ENCODE peak calls at places on chromosomes 16 and 17, in four cellular contexts. T is HCT116, L is GM12878, S is HepG2. C is an unnamed sample.

GRCh38 chr16:30350134-30350871 is 4.8 kb downstream of the CD2BP2 start:
- DNase-seq in T (no peak), L (peak; percentile 89), S (no peak), C (no peak)

GRCh38 chr17:39739020-39739884 is 1.5 kb downstream of the GRB7 start:
- DNase-seq in S (peak; percentile 100), T (peak; percentile 34), L (no peak), C (no peak)

GRCh38 chr16:51271156-51271555 is 120.1 kb upstream of the SALL1 start:
- DNase-seq in L (no peak), S (no peak), T (no peak), C (no peak)

GRCh38 chr16:83959621-83960434 is 6.8 kb downstream of the OSGIN1 start:
- DNase-seq in S (no peak), T (no peak), L (no peak), C (no peak)

GRCh38 chr17:15351925-15352324 is 10.5 kb upstream of the TEKT3 start:
- DNase-seq in S (no peak), T (no peak), L (no peak), C (no peak)

GRCh38 chr17:48997103-48997826 is at the start of gene IGF2BP1:
- DNase-seq in T (no peak), S (peak; percentile 81), L (no peak), C (peak; percentile 65)

GRCh38 chr17:78793968-78794367 is 11.9 kb upstream of the CYTH1 start:
- DNase-seq in T (no peak), S (no peak), L (no peak), C (no peak)

GRCh38 chr16:68719993-68720489 is 17.1 kb upstream of the CDH1 start:
- DNase-seq in S (no peak), L (peak; percentile 89), T (no peak), C (no peak)

GRCh38 chr17:61833536-61834203 is 29.7 kb downstream of the BRIP1 start:
- DNase-seq in L (no peak), S (no peak), T (peak; percentile 69), C (no peak)

GRCh38 chr17:27588354-27588753 is 42.6 kb upstream of the LGALS9 start:
- DNase-seq in L (no peak), T (no peak), S (no peak), C (no peak)

GRCh38 chr17:27585792-27586191 is 45.2 kb upstream of the LGALS9 start:
- DNase-seq in S (no peak), T (no peak), L (no peak), C (no peak)

GRCh38 chr17:27585153-27585681 is 45.8 kb upstream of the LGALS9 start:
- DNase-seq in L (no peak), T (no peak), S (no peak), C (no peak)

GRCh38 chr17:27582696-27583095 is 48.3 kb upstream of the LGALS9 start:
- DNase-seq in T (no peak), S (no peak), L (no peak), C (no peak)

GRCh38 chr17:27586203-27586701 is 44.7 kb upstream of the LGALS9 start:
- DNase-seq in L (no peak), T (no peak), S (no peak), C (no peak)
- TF ChIP-seq SP1 in L (no peak), T (no peak), S (no peak), C (no peak)

DNA sequence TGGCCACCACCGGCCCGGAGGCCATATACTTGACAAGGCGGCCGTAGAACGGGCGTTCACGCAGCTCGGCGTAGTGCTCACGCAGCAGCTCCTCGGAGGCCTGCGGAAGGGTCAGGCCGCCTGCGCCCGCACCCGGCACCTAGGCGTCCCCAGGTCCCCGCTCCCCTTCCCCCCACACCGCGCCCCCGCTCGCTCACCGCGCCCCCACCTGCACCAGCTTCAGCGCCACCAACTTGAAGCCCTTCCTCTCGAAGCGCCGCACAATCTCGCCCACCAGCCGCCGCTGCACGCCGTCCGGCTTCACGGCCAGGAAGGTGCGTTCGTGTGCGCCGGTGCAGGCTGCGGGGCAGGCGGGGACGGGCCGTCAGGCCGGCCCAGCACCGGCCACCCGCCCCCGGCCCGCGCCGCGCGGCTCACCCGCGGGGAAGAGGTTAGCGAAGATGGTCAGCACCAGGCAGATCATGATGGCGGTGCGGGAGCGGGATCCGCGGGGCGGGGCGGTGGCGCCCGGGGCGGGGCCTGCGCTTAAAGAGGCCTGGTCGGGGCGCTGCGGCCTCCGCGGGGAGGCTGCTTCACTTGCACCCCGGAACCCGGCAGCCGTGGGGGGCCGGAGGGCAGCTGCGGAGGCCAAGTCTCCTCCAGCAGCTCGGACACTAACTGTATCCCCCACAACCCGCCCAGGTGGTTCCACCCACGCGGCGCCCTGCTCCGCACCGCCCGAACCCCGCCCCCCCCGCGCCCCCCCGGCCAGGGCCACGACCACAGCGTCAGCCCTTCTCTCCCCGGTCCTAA is at the start of gene NME3:
- DNase-seq in T (no peak), L (no peak), S (peak; percentile 17), C (peak; percentile 69)
- TF ChIP-seq SP1 in T (no peak), L (no peak), S (no peak), C (no peak)

GRCh38 chr16:50152386-50152806 is 710 bp upstream of the TENT4B start:
- DNase-seq in T (no peak), L (peak; percentile 68), S (no peak), C (no peak)

GRCh38 chr16:50153648-50154368 is 702 bp downstream of the TENT4B start:
- DNase-seq in S (no peak), L (no peak), T (no peak), C (peak; percentile 30)

GRCh38 chr16:50151322-50151721 is 1.8 kb upstream of the TENT4B start:
- DNase-seq in S (no peak), T (no peak), L (no peak), C (no peak)

GRCh38 chr16:50152807-50153647 is at the start of gene TENT4B:
- DNase-seq in T (peak; percentile 61), L (peak; percentile 57), S (peak; percentile 62), C (peak; percentile 95)

DNA sequence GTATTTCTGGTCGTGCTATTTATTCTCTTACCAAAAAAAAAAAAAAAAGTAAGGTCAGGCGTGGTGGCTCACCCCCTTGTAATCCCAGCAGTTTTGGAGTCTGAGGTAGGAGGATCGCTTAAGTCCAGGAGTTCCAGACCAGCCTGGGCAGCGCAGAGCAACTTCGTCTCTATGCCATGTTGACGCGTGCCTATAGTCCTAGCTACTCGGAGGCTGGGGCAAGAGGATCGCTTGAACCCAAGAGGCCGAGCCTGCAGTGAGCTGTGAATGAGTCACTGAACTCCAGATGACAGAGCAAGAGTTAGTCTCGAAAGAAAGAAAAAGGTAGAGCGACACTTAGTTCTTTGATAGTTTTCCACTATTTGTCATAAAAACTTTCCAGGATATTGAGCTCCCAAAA is 1.4 kb upstream of the TENT4B start:
- DNase-seq in T (no peak), S (no peak), L (no peak), C (no peak)
- TF ChIP-seq SP1 in T (no peak), S (no peak), L (no peak), C (no peak)

GRCh38 chr17:27907976-27908558 is 14.9 kb upstream of the LYRM9 start:
- DNase-seq in S (no peak), L (no peak), T (no peak), C (no peak)
- TF ChIP-seq SP1 in S (no peak), L (no peak), T (no peak), C (no peak)

DNA sequence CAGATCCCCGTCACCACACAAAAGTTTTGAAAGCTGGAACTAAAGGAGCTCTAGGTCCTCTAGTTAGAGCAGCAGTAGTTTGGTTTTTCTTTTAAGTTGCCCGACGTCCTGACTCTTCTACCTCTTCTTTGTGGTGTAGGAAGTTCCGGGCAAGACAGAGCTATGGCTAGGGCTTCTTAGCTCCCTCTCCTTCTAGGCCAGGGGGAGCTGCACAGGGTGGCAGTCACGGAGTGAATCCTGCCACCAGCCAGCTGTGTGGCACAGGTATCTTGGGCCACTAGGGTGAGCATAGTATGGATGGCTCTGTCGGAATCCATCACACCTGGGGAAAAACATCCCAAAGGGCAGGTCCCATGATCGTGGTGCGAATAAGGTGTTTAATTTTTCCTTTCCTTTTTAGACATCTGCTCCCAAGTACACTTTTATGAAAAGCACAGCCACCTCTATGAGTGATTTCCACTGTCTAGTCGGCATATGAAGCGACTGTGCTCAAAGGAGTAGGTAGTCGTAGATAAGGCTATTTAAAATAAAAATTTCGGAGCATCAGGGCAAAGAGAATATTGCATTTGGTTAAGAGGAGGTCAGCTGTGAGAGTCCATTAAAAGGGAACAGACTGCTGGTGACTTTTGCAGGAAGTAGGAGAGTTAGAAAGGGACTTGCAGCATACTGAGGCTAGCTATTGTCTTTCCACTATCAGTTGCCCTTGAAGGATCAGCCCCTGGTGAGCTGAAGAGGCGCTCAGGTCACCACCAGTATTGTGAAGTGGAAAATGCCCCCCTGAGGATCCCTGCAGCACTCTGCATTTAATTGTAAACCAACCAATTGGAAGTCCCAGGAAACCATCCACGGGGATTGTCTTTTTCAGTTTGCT is 2.1 kb downstream of the PRKCA start:
- DNase-seq in L (no peak), S (peak; percentile 49), T (no peak), C (peak; percentile 11)
- TF ChIP-seq SP1 in L (no peak), S (no peak), T (no peak), C (no peak)

GRCh38 chr16:72085002-72085401 is 8.4 kb downstream of the TXNL4B start:
- DNase-seq in S (no peak), L (no peak), T (no peak), C (no peak)
- TF ChIP-seq SP1 in S (no peak), L (no peak), T (no peak), C (no peak)

DNA sequence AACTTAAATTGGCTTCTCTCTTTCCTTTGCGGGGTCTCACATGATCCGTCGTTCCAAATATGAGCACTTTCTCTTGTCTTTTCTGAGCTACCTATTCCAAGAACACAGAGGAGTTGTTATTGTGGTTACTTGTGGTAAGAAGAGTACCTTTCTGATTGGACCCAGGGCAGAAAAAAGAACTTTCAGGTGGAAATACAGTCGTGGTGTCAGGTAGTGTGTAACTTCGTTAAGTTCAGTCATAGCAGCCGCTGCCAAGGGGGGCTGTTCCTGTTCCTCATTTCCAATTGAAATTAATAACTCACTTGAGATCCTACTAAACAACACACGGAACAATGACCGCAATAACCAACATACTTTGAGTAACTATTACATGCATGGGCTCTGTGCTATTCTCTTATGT is 681.7 kb downstream of the MAF start:
- DNase-seq in L (no peak), T (no peak), S (no peak), C (no peak)
- TF ChIP-seq SP1 in L (no peak), T (no peak), S (no peak), C (no peak)

DNA sequence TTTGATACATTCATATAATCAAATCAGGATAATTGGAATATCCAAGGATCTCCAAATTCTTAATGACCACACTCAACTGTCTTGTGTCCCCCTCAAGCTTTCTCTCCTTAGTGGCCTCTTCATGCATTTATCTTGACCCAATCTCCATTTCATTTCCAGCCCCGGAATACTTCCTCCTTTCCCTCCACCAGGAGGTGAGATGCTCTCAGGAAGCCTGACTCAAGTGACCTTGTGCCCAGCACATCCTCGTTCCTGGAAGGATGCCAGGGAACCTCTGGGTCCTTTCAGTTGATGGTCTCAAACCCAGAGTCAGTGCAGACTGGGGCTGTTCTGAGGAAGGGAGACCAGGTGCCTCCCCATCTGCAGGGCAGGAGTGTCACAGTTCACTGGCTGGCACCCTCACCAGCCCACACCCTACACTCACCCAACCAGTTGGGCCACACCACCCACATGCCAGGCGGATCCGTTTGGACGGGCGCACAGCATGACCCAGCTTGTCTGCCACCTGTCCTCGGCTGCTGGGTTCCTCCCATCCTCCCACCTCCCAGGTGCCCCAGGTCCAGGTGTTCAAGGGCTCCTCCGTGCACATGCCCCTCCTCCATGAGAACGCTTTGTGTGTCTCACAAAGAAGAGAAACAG is 14.0 kb upstream of the EMP2 start:
- DNase-seq in S (no peak), T (no peak), L (no peak), C (no peak)
- TF ChIP-seq SP1 in S (no peak), T (peak; percentile 85), L (no peak), C (no peak)